ENCODE peak calls at places on chromosomes 12 and 14, in six cellular contexts. C, V, W, G, N and X are unnamed samples.

GRCh38 chr12:109625131-109625559 is 51.6 kb downstream of the MVK start:
- DNase-seq in C (peak), V (no peak), W (no peak), G (no peak), N (peak), X (no peak)

GRCh38 chr14:50773632-50774541 is 57.1 kb downstream of the NIN start:
- DNase-seq in C (no peak), V (peak), W (no peak), G (peak), N (peak), X (no peak)

GRCh38 chr14:54683882-54684794 is 117.2 kb downstream of the SAMD4A start:
- DNase-seq in C (peak), V (no peak), W (no peak), G (peak), N (peak), X (no peak)

GRCh38 chr14:104677506-104678332 is 11.7 kb upstream of the INF2 start:
- DNase-seq in C (peak), V (no peak), W (peak), G (peak), N (peak), X (no peak)

GRCh38 chr12:112711026-112711425 is 80.5 kb upstream of the RPH3A start:
- DNase-seq in C (no peak), V (no peak), W (no peak), G (no peak), N (no peak), X (no peak)

GRCh38 chr12:59005195-59005961 is 85.1 kb upstream of the LRIG3 start:
- DNase-seq in C (no peak), V (no peak), W (no peak), G (no peak), N (no peak), X (no peak)

GRCh38 chr14:104431351-104431928 is 148.1 kb upstream of the C14orf180 start:
- DNase-seq in C (no peak), V (no peak), W (no peak), G (no peak), N (no peak), X (no peak)

GRCh38 chr14:49366416-49366815 is 219.8 kb downstream of the RPS29 start:
- DNase-seq in C (no peak), V (peak), W (no peak), G (no peak), N (no peak), X (no peak)

GRCh38 chr14:95236221-95236620 is 78.9 kb upstream of the DICER1 start:
- DNase-seq in C (no peak), V (no peak), W (no peak), G (no peak), N (no peak), X (no peak)

GRCh38 chr14:80419339-80419738 is 208.0 kb upstream of the DIO2 start:
- DNase-seq in C (no peak), V (no peak), W (no peak), G (no peak), N (no peak), X (no peak)

GRCh38 chr14:50985816-50986396 is 41.6 kb upstream of the PYGL start:
- DNase-seq in C (no peak), V (peak), W (no peak), G (no peak), N (no peak), X (no peak)

GRCh38 chr12:69284131-69284530 is 44.8 kb downstream of the CPSF6 start:
- DNase-seq in C (peak), V (peak), W (no peak), G (peak), N (peak), X (peak)

GRCh38 chr14:98919431-98919830 is 352.6 kb downstream of the BCL11B start:
- DNase-seq in C (no peak), V (no peak), W (no peak), G (no peak), N (no peak), X (no peak)